ENCODE peak calls at places on chromosomes 1 and 21, in ten cellular contexts. Z is fibroblast of mammary gland; B is activated CD8-positive, alpha-beta T cell treated with anti-CD3 and anti-CD28 coated beads for 36 hours; Q is esophagus squamous epithelium; A is lower leg skin; V is choroid plexus epithelial cell; I is HCT116; M is A549; L is heart left ventricle; P is RWPE1. G is an unnamed sample.

GRCh38 chr1:214466759-214467585 is 84.4 kb downstream of the PTPN14 start:
- DNase-seq in Z (no peak), I (no peak), B (no peak), A (no peak), Q (no peak), P (peak), M (peak), V (no peak), L (no peak), G (peak)

GRCh38 chr1:243748706-243749283 is 101.2 kb downstream of the AKT3 start:
- DNase-seq in Q (no peak), P (peak), A (no peak), Z (peak), M (peak), B (peak), L (no peak), V (peak), I (peak), G (peak)

GRCh38 chr1:33111965-33112364 is 31.0 kb downstream of the AZIN2 start:
- DNase-seq in B (no peak), Z (peak), I (no peak), Q (no peak), L (no peak), P (no peak), M (peak), A (no peak), V (peak), G (no peak)

GRCh38 chr1:213684454-213684853 is 303.3 kb upstream of the PROX1 start:
- DNase-seq in M (no peak), B (no peak), Z (no peak), L (no peak), Q (no peak), I (no peak), A (no peak), V (no peak), P (no peak), G (no peak)

GRCh38 chr1:160874935-160875334 is 10.0 kb downstream of the ITLN1 start:
- DNase-seq in I (no peak), Q (no peak), B (peak), Z (no peak), L (no peak), A (no peak), M (peak), V (peak), P (no peak), G (peak)

GRCh38 chr1:78274814-78275213 is 216.0 kb upstream of the PTGFR start:
- DNase-seq in A (no peak), P (no peak), L (no peak), M (no peak), I (no peak), V (peak), B (no peak), Z (peak), Q (no peak), G (no peak)

GRCh38 chr1:200891774-200892157 is 2.9 kb upstream of the INAVA start:
- DNase-seq in P (no peak), I (no peak), L (no peak), V (no peak), M (peak), A (no peak), Z (no peak), B (no peak), Q (no peak), G (peak)

GRCh38 chr1:16026723-16027484 is 5.1 kb downstream of the CLCNKA start:
- DNase-seq in V (no peak), Q (no peak), A (no peak), L (no peak), Z (no peak), I (no peak), M (no peak), B (peak), P (no peak), G (no peak)

GRCh38 chr1:242198421-242198820 is 199.5 kb upstream of the MAP1LC3C start:
- DNase-seq in Z (no peak), M (no peak), V (no peak), A (no peak), B (no peak), P (no peak), L (no peak), Q (no peak), I (no peak), G (no peak)

GRCh38 chr1:245045087-245045881 is 109.5 kb upstream of the KIF26B start:
- DNase-seq in P (no peak), I (no peak), Z (peak), V (no peak), M (peak), Q (no peak), A (no peak), L (peak), B (no peak), G (peak)

GRCh38 chr1:57118948-57119637 is 153.3 kb upstream of the C8B start:
- DNase-seq in V (no peak), A (no peak), L (no peak), Z (no peak), M (no peak), B (no peak), Q (no peak), I (no peak), P (no peak), G (no peak)

GRCh38 chr1:46396429-46397398 is 2.6 kb downstream of the FAAH start:
- DNase-seq in A (no peak), B (no peak), Q (no peak), Z (no peak), P (no peak), L (no peak), M (no peak), I (no peak), V (no peak), G (no peak)

GRCh38 chr1:148264374-148265276 is 112.5 kb upstream of the NBPF11 start:
- DNase-seq in V (peak), A (no peak), B (peak), L (no peak), P (peak), M (peak), Q (no peak), I (peak), Z (peak), G (peak)

GRCh38 chr1:98181041-98181764 is 260.4 kb upstream of the DPYD start:
- DNase-seq in V (no peak), P (no peak), A (no peak), Q (no peak), M (peak), L (no peak), B (no peak), I (no peak), Z (no peak), G (no peak)

GRCh38 chr1:160961419-160961818 is 6.8 kb upstream of the ITLN2 start:
- DNase-seq in Z (no peak), Q (no peak), P (no peak), I (no peak), L (no peak), A (no peak), M (no peak), V (no peak), B (no peak), G (no peak)

GRCh38 chr1:173916667-173917066 is 460 bp downstream of the SERPINC1 start:
- DNase-seq in A (no peak), Z (no peak), M (no peak), P (no peak), V (no peak), L (no peak), Q (no peak), I (no peak), B (no peak), G (no peak)

GRCh38 chr1:65792671-65793358 is at the start of gene PDE4B:
- DNase-seq in B (no peak), I (no peak), L (no peak), P (no peak), A (no peak), Z (peak), V (peak), Q (no peak), M (no peak), G (peak)

GRCh38 chr1:151578941-151579340 is 32.9 kb upstream of the SNX27 start:
- DNase-seq in I (no peak), A (no peak), P (no peak), Z (no peak), L (no peak), B (no peak), V (no peak), Q (no peak), M (no peak), G (no peak)

GRCh38 chr1:20658166-20658915 is 2.8 kb downstream of the DDOST start:
- DNase-seq in B (peak), M (no peak), Q (no peak), V (no peak), Z (no peak), A (no peak), L (no peak), I (no peak), P (no peak), G (no peak)

GRCh38 chr21:42513151-42513984 is at the start of gene SLC37A1:
- DNase-seq in Q (no peak), Z (no peak), L (no peak), A (peak), B (peak), M (peak), V (no peak), I (no peak), P (peak), G (peak)

GRCh38 chr1:227774051-227774720 is 39.0 kb downstream of the SNAP47 start:
- DNase-seq in M (no peak), P (no peak), A (no peak), Z (no peak), B (peak), L (no peak), V (no peak), Q (no peak), I (no peak), G (no peak)

GRCh38 chr1:220997791-220998190 is 118.5 kb downstream of the HLX start:
- DNase-seq in L (no peak), V (no peak), M (no peak), B (no peak), I (no peak), Z (no peak), P (no peak), Q (no peak), A (no peak), G (no peak)

GRCh38 chr1:199122532-199123311 is 483.9 kb downstream of the PTPRC start:
- DNase-seq in I (no peak), P (no peak), Q (no peak), M (no peak), Z (peak), B (no peak), L (no peak), A (no peak), V (peak), G (peak)

GRCh38 chr1:5519366-5520135 is 472.7 kb downstream of the NPHP4 start:
- DNase-seq in P (no peak), A (peak), Q (no peak), Z (no peak), V (no peak), M (no peak), I (no peak), B (no peak), L (no peak), G (no peak)

GRCh38 chr1:41387667-41388091 is 26.4 kb downstream of the FOXO6 start:
- DNase-seq in V (peak), P (peak), L (peak), Z (peak), A (peak), Q (no peak), M (no peak), I (no peak), B (no peak), G (peak)

GRCh38 chr1:9071554-9072235 is 2.3 kb upstream of the SLC2A5 start:
- DNase-seq in I (no peak), P (no peak), Z (no peak), B (no peak), L (no peak), A (no peak), V (no peak), Q (no peak), M (no peak), G (no peak)

GRCh38 chr1:6638226-6638625 is 13.6 kb downstream of the THAP3 start:
- DNase-seq in M (no peak), P (no peak), V (no peak), L (peak), B (no peak), A (peak), Z (peak), I (no peak), Q (no peak), G (no peak)

GRCh38 chr1:221816899-221817298 is 75.0 kb upstream of the DUSP10 start:
- DNase-seq in A (no peak), Z (peak), M (peak), I (no peak), Q (no peak), B (no peak), P (peak), V (peak), L (no peak), G (no peak)

GRCh38 chr1:5455056-5455455 is 537.2 kb downstream of the NPHP4 start:
- DNase-seq in I (no peak), P (no peak), V (no peak), B (no peak), Q (no peak), Z (no peak), A (no peak), M (no peak), L (no peak), G (no peak)

GRCh38 chr1:38804062-38804886 is 55.3 kb downstream of the RRAGC start:
- DNase-seq in P (no peak), M (no peak), Q (no peak), A (peak), B (no peak), I (no peak), L (no peak), V (no peak), Z (no peak), G (no peak)

DNA sequence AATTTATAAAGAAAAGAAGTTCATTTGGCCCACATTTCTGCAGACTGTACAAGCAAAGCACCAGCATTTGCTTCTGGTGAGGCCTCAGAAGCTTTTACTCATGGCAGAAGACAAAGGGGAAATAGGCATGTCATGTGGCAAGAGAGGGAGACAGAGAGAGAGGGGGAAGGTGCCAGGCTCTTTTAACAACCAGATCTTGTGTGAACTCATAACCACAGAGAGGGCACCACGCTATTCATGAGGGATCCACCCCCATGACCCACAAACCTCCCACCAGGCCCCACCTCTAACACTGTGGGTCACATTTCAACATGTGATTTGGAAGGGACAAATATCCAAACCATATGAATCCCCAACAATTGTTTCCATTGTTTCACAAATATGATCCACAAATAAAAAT is 467.9 kb downstream of the SIPA1L2 start:
- DNase-seq in Q (no peak), V (no peak), M (no peak), L (no peak), B (no peak), I (no peak), A (no peak), Z (no peak), P (no peak), G (no peak)
- TF ChIP-seq CTCF in Q (no peak), V (no peak), M (no peak), L (no peak), B (no peak), I (no peak), A (no peak), Z (no peak), P (no peak), G (no peak)

DNA sequence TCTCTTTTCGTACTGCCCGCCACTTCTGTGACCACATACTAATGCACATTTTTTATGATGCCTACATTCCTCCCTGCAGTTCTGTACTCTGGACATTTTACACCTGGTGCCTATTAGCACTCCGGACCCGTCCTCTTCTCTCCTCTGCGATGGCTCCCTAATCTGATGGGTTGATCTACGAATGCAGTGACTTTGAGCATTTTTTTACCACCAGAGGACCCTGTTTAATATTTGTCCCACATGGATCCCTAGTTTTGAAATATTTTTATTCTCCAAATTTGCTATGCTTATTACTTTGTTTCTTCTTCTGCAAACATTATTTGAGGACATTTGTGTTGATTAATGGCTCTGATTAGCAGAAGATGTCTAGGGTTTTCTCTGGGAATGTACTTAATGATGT is 5.2 kb downstream of the PPFIA4 start:
- DNase-seq in B (no peak), Z (no peak), M (no peak), I (no peak), A (no peak), Q (no peak), V (no peak), P (no peak), L (no peak), G (no peak)
- TF ChIP-seq CTCF in B (peak), Z (peak), M (no peak), I (peak), A (no peak), Q (no peak), V (no peak), P (no peak), L (no peak), G (no peak)

DNA sequence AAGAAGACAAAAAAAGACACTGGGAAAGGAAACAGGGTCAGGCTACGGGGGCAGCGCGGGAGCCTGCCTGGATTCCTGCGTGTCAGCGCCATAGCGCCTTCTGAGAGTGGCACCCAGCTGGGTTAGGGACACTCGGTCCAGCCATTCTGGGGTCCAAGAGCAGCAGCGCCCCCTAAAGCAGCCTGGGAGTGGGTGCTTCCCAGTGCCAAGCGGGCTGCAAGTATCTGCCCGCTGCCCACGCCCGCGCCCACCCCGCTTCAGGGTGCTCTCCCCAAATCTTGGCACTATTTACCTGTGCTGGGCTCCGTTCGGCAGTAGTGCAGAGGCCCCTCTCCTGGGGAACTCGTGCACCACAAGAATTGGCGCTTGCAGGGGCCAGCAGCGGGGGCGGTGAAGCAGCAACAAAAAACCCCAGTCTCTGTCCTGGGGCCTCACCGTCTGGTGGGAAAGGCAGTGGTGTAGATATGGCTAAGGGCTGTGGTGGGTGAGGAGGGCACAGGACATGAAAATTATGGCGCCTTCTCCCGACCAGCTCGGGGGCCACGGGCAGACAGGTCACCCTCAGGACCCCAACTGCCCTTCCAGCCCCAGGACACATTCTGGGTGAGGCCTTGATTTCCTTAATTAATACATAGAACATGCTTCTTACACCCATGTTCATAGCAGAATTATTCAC is 24.1 kb upstream of the LBR start:
- DNase-seq in Q (no peak), P (no peak), V (no peak), M (no peak), I (no peak), L (no peak), A (no peak), B (no peak), Z (no peak), G (no peak)
- TF ChIP-seq CTCF in Q (no peak), P (no peak), V (no peak), M (no peak), I (no peak), L (no peak), A (no peak), B (no peak), Z (no peak), G (no peak)

GRCh38 chr1:39970274-39970673 is 15.3 kb downstream of the MFSD2A start:
- DNase-seq in M (no peak), Z (no peak), Q (no peak), B (no peak), P (no peak), A (no peak), V (no peak), L (no peak), I (no peak), G (no peak)

GRCh38 chr1:39977202-39977601 is 22.3 kb downstream of the MFSD2A start:
- DNase-seq in Z (no peak), A (no peak), L (no peak), Q (no peak), P (no peak), V (no peak), I (no peak), M (no peak), B (no peak), G (no peak)

GRCh38 chr1:39971138-39971537 is 16.2 kb downstream of the MFSD2A start:
- DNase-seq in P (no peak), B (no peak), Q (no peak), M (no peak), V (no peak), L (no peak), A (no peak), Z (no peak), I (no peak), G (no peak)

GRCh38 chr1:39976732-39977131 is 21.8 kb downstream of the MFSD2A start:
- DNase-seq in L (no peak), B (no peak), Z (no peak), I (no peak), Q (no peak), P (no peak), V (no peak), A (no peak), M (no peak), G (no peak)

DNA sequence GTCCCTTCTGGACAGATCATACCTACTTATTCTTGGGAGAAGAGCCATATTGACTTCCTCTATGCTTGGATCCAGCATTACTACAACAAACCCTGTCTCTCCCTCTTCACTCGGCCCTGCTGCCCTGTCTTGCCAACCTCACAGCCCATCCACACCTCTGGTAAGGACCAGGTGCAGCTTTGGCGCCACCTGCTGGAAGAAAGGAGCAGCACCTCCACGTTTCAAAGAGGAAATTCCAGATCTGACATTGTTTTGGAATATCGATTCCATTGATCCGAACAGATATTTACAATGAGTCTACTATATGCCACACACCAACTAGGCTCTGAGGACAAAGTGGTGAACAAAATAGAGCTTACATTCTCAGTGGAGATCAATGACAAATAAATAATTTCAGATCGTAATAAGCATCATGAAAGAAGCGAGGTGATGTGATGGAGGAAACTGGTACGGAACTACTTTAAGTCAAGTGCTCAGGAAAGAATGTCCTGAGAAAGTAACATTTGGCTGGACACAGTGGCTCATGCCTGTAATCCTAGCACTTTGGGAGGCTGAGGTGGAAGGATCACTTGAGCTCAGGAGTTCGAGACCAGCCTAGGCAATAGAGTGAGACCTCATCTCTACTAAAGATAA is 18.7 kb downstream of the MFSD2A start:
- DNase-seq in A (peak), M (peak), P (peak), Z (peak), L (peak), V (peak), Q (no peak), I (peak), B (peak), G (peak)
- TF ChIP-seq CTCF in A (peak), M (peak), P (peak), Z (peak), L (peak), V (peak), Q (peak), I (peak), B (peak), G (peak)

DNA sequence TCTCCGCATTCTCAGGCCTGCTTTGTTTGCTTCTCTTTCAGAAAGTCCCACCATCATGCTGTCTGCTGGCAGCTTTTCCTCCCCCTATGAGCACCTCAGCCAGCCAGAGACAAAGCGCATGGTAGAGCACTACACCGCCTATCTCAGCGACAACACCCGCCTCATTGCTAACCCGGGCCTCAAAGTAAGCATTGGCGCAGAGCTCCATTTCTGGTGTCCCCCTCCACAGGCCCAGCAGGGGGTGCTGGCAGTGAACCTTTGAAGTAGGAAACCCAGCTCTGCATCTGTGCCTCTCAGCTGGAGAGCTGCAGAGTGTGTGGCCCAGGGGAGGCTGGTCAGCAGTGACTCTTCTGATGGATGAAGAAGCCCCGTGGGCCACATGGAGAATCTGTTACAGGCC is 81.2 kb upstream of the RAVER2 start:
- DNase-seq in B (peak), Z (peak), I (no peak), V (peak), Q (no peak), L (no peak), P (no peak), A (no peak), M (peak), G (peak)
- TF ChIP-seq CTCF in B (peak), Z (peak), I (no peak), V (peak), Q (no peak), L (no peak), P (no peak), A (no peak), M (no peak), G (peak)

GRCh38 chr21:18951291-18952038 is 547.9 kb upstream of the TMPRSS15 start:
- DNase-seq in Q (no peak), L (no peak), A (no peak), M (peak), I (no peak), P (no peak), Z (peak), V (peak), B (peak), G (no peak)
- TF ChIP-seq CTCF in Q (no peak), L (peak), A (no peak), M (no peak), I (no peak), P (peak), Z (no peak), V (peak), B (peak), G (no peak)

G was measured in Calu3.